ENCODE peak calls at places on chromosome 4, in six cellular contexts. One of them, this sample, is unnamed.

GRCh38 chr4:96767815-96768480 is 928.1 kb downstream of the PDHA2 start:
- DNase-seq in IMR-90: no peak
- DNase-seq in mesenchymal stem cell: no peak
- DNase-seq in H9: no peak
- DNase-seq in H1: no peak
- DNase-seq in trophoblast cell: no peak
- DNase-seq in this sample: no peak

GRCh38 chr4:139223682-139224317 is 46.8 kb upstream of the ELF2 start:
- DNase-seq in IMR-90: peak
- DNase-seq in mesenchymal stem cell: no peak
- DNase-seq in H9: no peak
- DNase-seq in H1: no peak
- DNase-seq in trophoblast cell: no peak
- DNase-seq in this sample: no peak

GRCh38 chr4:48639816-48640215 is 140.3 kb downstream of the FRYL start:
- DNase-seq in IMR-90: no peak
- DNase-seq in mesenchymal stem cell: no peak
- DNase-seq in H9: no peak
- DNase-seq in H1: no peak
- DNase-seq in trophoblast cell: peak
- DNase-seq in this sample: no peak

GRCh38 chr4:122045533-122045932 is 93.7 kb upstream of the TRPC3 start:
- DNase-seq in IMR-90: peak
- DNase-seq in mesenchymal stem cell: peak
- DNase-seq in H9: no peak
- DNase-seq in H1: no peak
- DNase-seq in trophoblast cell: no peak
- DNase-seq in this sample: no peak

GRCh38 chr4:128528793-128529553 is 241.4 kb upstream of the PGRMC2 start:
- DNase-seq in IMR-90: peak
- DNase-seq in mesenchymal stem cell: peak
- DNase-seq in H9: peak
- DNase-seq in H1: peak
- DNase-seq in trophoblast cell: peak
- DNase-seq in this sample: peak

GRCh38 chr4:17065821-17066220 is 167.4 kb upstream of the LDB2 start:
- DNase-seq in IMR-90: no peak
- DNase-seq in mesenchymal stem cell: no peak
- DNase-seq in H9: no peak
- DNase-seq in H1: no peak
- DNase-seq in trophoblast cell: peak
- DNase-seq in this sample: no peak

GRCh38 chr4:61204353-61204752 is 4.2 kb downstream of the ADGRL3 start:
- DNase-seq in IMR-90: peak
- DNase-seq in mesenchymal stem cell: peak
- DNase-seq in H9: no peak
- DNase-seq in H1: no peak
- DNase-seq in trophoblast cell: peak
- DNase-seq in this sample: peak

GRCh38 chr4:5051210-5051691 is at the start of gene STK32B:
- DNase-seq in IMR-90: peak
- DNase-seq in mesenchymal stem cell: peak
- DNase-seq in H9: peak
- DNase-seq in H1: peak
- DNase-seq in trophoblast cell: no peak
- DNase-seq in this sample: peak

GRCh38 chr4:104500452-104500851 is 5.8 kb upstream of the CXXC4 start:
- DNase-seq in IMR-90: no peak
- DNase-seq in mesenchymal stem cell: no peak
- DNase-seq in H9: no peak
- DNase-seq in H1: no peak
- DNase-seq in trophoblast cell: no peak
- DNase-seq in this sample: no peak

GRCh38 chr4:73341454-73341853 is 62.6 kb upstream of the ALB start:
- DNase-seq in IMR-90: peak
- DNase-seq in mesenchymal stem cell: peak
- DNase-seq in H9: peak
- DNase-seq in H1: no peak
- DNase-seq in trophoblast cell: peak
- DNase-seq in this sample: peak

GRCh38 chr4:20418865-20419451 is 167.3 kb downstream of the SLIT2 start:
- DNase-seq in IMR-90: peak
- DNase-seq in mesenchymal stem cell: peak
- DNase-seq in H9: no peak
- DNase-seq in H1: no peak
- DNase-seq in trophoblast cell: peak
- DNase-seq in this sample: no peak

GRCh38 chr4:5110901-5111300 is 59.6 kb downstream of the STK32B start:
- DNase-seq in IMR-90: no peak
- DNase-seq in mesenchymal stem cell: no peak
- DNase-seq in H9: no peak
- DNase-seq in H1: no peak
- DNase-seq in trophoblast cell: no peak
- DNase-seq in this sample: no peak

GRCh38 chr4:110840221-110840654 is 217.4 kb upstream of the PITX2 start:
- DNase-seq in IMR-90: peak
- DNase-seq in mesenchymal stem cell: no peak
- DNase-seq in H9: no peak
- DNase-seq in H1: no peak
- DNase-seq in trophoblast cell: peak
- DNase-seq in this sample: no peak

GRCh38 chr4:100076753-100077152 is 113.5 kb downstream of the DDIT4L start:
- DNase-seq in IMR-90: peak
- DNase-seq in mesenchymal stem cell: no peak
- DNase-seq in H9: no peak
- DNase-seq in H1: no peak
- DNase-seq in trophoblast cell: no peak
- DNase-seq in this sample: no peak

GRCh38 chr4:79682801-79683217 is 274.8 kb upstream of the GK2 start:
- DNase-seq in IMR-90: peak
- DNase-seq in mesenchymal stem cell: no peak
- DNase-seq in H9: no peak
- DNase-seq in H1: no peak
- DNase-seq in trophoblast cell: no peak
- DNase-seq in this sample: no peak

GRCh38 chr4:6749340-6750171 is 33.0 kb upstream of the KIAA0232 start:
- DNase-seq in IMR-90: peak
- DNase-seq in mesenchymal stem cell: peak
- DNase-seq in H9: no peak
- DNase-seq in H1: no peak
- DNase-seq in trophoblast cell: peak
- DNase-seq in this sample: no peak

GRCh38 chr4:169955521-169955920 is 70.7 kb downstream of the MFAP3L start:
- DNase-seq in IMR-90: no peak
- DNase-seq in mesenchymal stem cell: no peak
- DNase-seq in H9: no peak
- DNase-seq in H1: no peak
- DNase-seq in trophoblast cell: no peak
- DNase-seq in this sample: no peak

GRCh38 chr4:145938618-145939177 is at the start of gene ZNF827:
- DNase-seq in IMR-90: peak
- DNase-seq in mesenchymal stem cell: peak
- DNase-seq in H9: peak
- DNase-seq in H1: no peak
- DNase-seq in trophoblast cell: peak
- DNase-seq in this sample: peak

GRCh38 chr4:99822734-99823133 is 6.1 kb downstream of the DAPP1 start:
- DNase-seq in IMR-90: no peak
- DNase-seq in mesenchymal stem cell: no peak
- DNase-seq in H9: no peak
- DNase-seq in H1: no peak
- DNase-seq in trophoblast cell: no peak
- DNase-seq in this sample: no peak

GRCh38 chr4:104897297-104897645 is 249.4 kb upstream of the TET2 start:
- DNase-seq in IMR-90: no peak
- DNase-seq in mesenchymal stem cell: no peak
- DNase-seq in H9: no peak
- DNase-seq in H1: no peak
- DNase-seq in trophoblast cell: no peak
- DNase-seq in this sample: no peak

GRCh38 chr4:112145820-112146813 is 863 bp downstream of the FAM241A start:
- DNase-seq in IMR-90: peak
- DNase-seq in mesenchymal stem cell: peak
- DNase-seq in H9: peak
- DNase-seq in H1: no peak
- DNase-seq in trophoblast cell: peak
- DNase-seq in this sample: peak

GRCh38 chr4:5812506-5813229 is 80.2 kb downstream of the CRMP1 start:
- DNase-seq in IMR-90: peak
- DNase-seq in mesenchymal stem cell: peak
- DNase-seq in H9: no peak
- DNase-seq in H1: no peak
- DNase-seq in trophoblast cell: peak
- DNase-seq in this sample: peak

GRCh38 chr4:174591243-174592021 is 69.1 kb upstream of the HPGD start:
- DNase-seq in IMR-90: no peak
- DNase-seq in mesenchymal stem cell: no peak
- DNase-seq in H9: no peak
- DNase-seq in H1: no peak
- DNase-seq in trophoblast cell: peak
- DNase-seq in this sample: no peak

GRCh38 chr4:123825596-123826291 is 429.1 kb downstream of the SPRY1 start:
- DNase-seq in IMR-90: peak
- DNase-seq in mesenchymal stem cell: peak
- DNase-seq in H9: no peak
- DNase-seq in H1: no peak
- DNase-seq in trophoblast cell: no peak
- DNase-seq in this sample: no peak

GRCh38 chr4:57055873-57056272 is 54.3 kb downstream of the IGFBP7 start:
- DNase-seq in IMR-90: no peak
- DNase-seq in mesenchymal stem cell: peak
- DNase-seq in H9: no peak
- DNase-seq in H1: no peak
- DNase-seq in trophoblast cell: no peak
- DNase-seq in this sample: no peak

GRCh38 chr4:4627111-4627510 is 85.3 kb upstream of the STX18 start:
- DNase-seq in IMR-90: no peak
- DNase-seq in mesenchymal stem cell: no peak
- DNase-seq in H9: peak
- DNase-seq in H1: no peak
- DNase-seq in trophoblast cell: no peak
- DNase-seq in this sample: no peak

GRCh38 chr4:183240581-183241321 is 79.3 kb downstream of the CLDN22 start:
- DNase-seq in IMR-90: no peak
- DNase-seq in mesenchymal stem cell: peak
- DNase-seq in H9: peak
- DNase-seq in H1: no peak
- DNase-seq in trophoblast cell: peak
- DNase-seq in this sample: no peak
- H2BK5ac ChIP-seq in IMR-90: no peak
- H2BK5ac ChIP-seq in mesenchymal stem cell: no peak
- H2BK5ac ChIP-seq in H9: peak
- H2BK5ac ChIP-seq in H1: no peak
- H2BK5ac ChIP-seq in trophoblast cell: no peak
- H2BK5ac ChIP-seq in this sample: no peak

DNA sequence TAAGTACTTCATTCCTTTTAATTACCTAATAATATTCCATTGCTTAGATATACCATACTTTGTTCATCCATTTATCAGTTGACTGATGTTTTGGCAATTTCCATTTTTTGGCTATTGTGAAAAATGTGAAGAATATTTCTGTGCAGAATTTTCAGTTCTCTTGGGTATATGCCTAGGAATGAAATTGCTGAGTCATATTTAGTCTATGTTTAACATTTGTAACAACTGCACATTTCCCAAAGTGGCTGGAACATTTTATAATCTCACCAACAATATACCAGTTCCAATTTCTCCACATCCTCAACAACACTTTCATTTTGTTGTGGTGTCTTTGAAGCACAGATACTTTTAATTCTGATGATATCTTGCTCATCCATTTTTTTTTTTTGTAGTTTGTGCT is 215.5 kb downstream of the PDGFC start:
- DNase-seq in IMR-90: peak
- DNase-seq in mesenchymal stem cell: no peak
- DNase-seq in H9: no peak
- DNase-seq in H1: no peak
- DNase-seq in trophoblast cell: no peak
- DNase-seq in this sample: no peak
- H4K91ac ChIP-seq in IMR-90: no peak
- H4K91ac ChIP-seq in mesenchymal stem cell: no peak
- H4K91ac ChIP-seq in H9: no peak
- H4K91ac ChIP-seq in H1: no peak
- H4K91ac ChIP-seq in trophoblast cell: no peak
- H4K91ac ChIP-seq in this sample: no peak

GRCh38 chr4:182671231-182671630 is 246.0 kb downstream of the DCTD start:
- DNase-seq in IMR-90: no peak
- DNase-seq in mesenchymal stem cell: no peak
- DNase-seq in H9: no peak
- DNase-seq in H1: no peak
- DNase-seq in trophoblast cell: no peak
- DNase-seq in this sample: no peak

DNA sequence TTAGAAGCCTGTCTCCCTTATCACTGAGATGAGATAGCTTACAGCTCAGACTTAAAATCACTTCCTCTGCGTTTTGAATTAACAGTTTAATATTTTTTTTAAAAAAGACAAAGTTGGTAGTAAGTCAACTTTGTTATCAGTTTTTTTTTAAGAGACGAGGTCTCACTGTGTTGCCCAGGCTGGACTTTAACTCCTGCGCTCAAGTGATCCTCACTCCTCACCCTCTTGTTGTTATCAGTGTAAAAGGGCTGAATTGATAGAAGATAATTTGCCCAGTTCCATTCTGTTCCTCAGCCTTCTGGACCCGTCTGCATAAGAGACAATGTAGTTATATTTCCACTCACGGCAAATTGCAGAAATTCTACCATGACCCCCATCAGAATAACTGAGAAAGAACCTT is 245.4 kb downstream of the DCTD start:
- DNase-seq in IMR-90: no peak
- DNase-seq in mesenchymal stem cell: no peak
- DNase-seq in H9: no peak
- DNase-seq in H1: no peak
- DNase-seq in trophoblast cell: no peak
- DNase-seq in this sample: no peak
- H3K9ac ChIP-seq in IMR-90: no peak
- H3K9ac ChIP-seq in mesenchymal stem cell: no peak
- H3K9ac ChIP-seq in H9: no peak
- H3K9ac ChIP-seq in H1: no peak
- H3K9ac ChIP-seq in trophoblast cell: no peak
- H3K9ac ChIP-seq in this sample: no peak

GRCh38 chr4:41133619-41134018 is 80.7 kb downstream of the APBB2 start:
- DNase-seq in IMR-90: no peak
- DNase-seq in mesenchymal stem cell: no peak
- DNase-seq in H9: no peak
- DNase-seq in H1: no peak
- DNase-seq in trophoblast cell: peak
- DNase-seq in this sample: no peak
- H2BK5ac ChIP-seq in IMR-90: no peak
- H2BK5ac ChIP-seq in mesenchymal stem cell: no peak
- H2BK5ac ChIP-seq in H9: no peak
- H2BK5ac ChIP-seq in H1: peak
- H2BK5ac ChIP-seq in trophoblast cell: peak
- H2BK5ac ChIP-seq in this sample: no peak

GRCh38 chr4:95546236-95546635 is 2.5 kb downstream of the UNC5C start:
- DNase-seq in IMR-90: no peak
- DNase-seq in mesenchymal stem cell: no peak
- DNase-seq in H9: no peak
- DNase-seq in H1: no peak
- DNase-seq in trophoblast cell: no peak
- DNase-seq in this sample: no peak
- H4K91ac ChIP-seq in IMR-90: no peak
- H4K91ac ChIP-seq in mesenchymal stem cell: no peak
- H4K91ac ChIP-seq in H9: no peak
- H4K91ac ChIP-seq in H1: no peak
- H4K91ac ChIP-seq in trophoblast cell: no peak
- H4K91ac ChIP-seq in this sample: no peak

GRCh38 chr4:185772391-185773093 is 39.5 kb downstream of the SORBS2 start:
- DNase-seq in IMR-90: no peak
- DNase-seq in mesenchymal stem cell: no peak
- DNase-seq in H9: no peak
- DNase-seq in H1: no peak
- DNase-seq in trophoblast cell: no peak
- DNase-seq in this sample: no peak
- H3K9ac ChIP-seq in IMR-90: no peak
- H3K9ac ChIP-seq in mesenchymal stem cell: no peak
- H3K9ac ChIP-seq in H9: no peak
- H3K9ac ChIP-seq in H1: no peak
- H3K9ac ChIP-seq in trophoblast cell: no peak
- H3K9ac ChIP-seq in this sample: no peak

This sample was measured in neuronal stem cell.